ENCODE peak calls at places on chromosomes 2 and 18, in nine cellular contexts. U, D, I, A, B, K, O, C and Y are unnamed samples.

GRCh38 chr2:73089270-73090030 is 17.9 kb upstream of the SFXN5 start:
- DNase-seq in U (no peak), D (no peak), I (no peak), A (peak), B (peak), K (peak), O (no peak), C (peak), Y (no peak)

GRCh38 chr2:223247136-223247535 is 195.1 kb downstream of the KCNE4 start:
- DNase-seq in U (no peak), D (no peak), I (no peak), A (peak), B (peak), K (no peak), O (no peak), C (peak), Y (no peak)

GRCh38 chr2:201450910-201451329 is 338 bp downstream of the TRAK2 start:
- DNase-seq in U (no peak), D (no peak), I (no peak), A (no peak), B (peak), K (no peak), O (no peak), C (peak), Y (no peak)

GRCh38 chr2:86025229-86025820 is 80.4 kb downstream of the POLR1A start:
- DNase-seq in U (no peak), D (no peak), I (no peak), A (no peak), B (peak), K (no peak), O (no peak), C (peak), Y (no peak)

GRCh38 chr2:46181789-46182530 is 115.2 kb upstream of the EPAS1 start:
- DNase-seq in U (no peak), D (no peak), I (no peak), A (no peak), B (no peak), K (no peak), O (no peak), C (no peak), Y (peak)

GRCh38 chr2:190452433-190452832 is 44.3 kb downstream of the MFSD6 start:
- DNase-seq in U (no peak), D (no peak), I (no peak), A (no peak), B (no peak), K (no peak), O (no peak), C (no peak), Y (no peak)

GRCh38 chr2:17538844-17539554 is 1.5 kb upstream of the VSNL1 start:
- DNase-seq in U (no peak), D (no peak), I (no peak), A (peak), B (no peak), K (no peak), O (peak), C (peak), Y (no peak)

GRCh38 chr18:7090771-7091170 is 26.8 kb downstream of the LAMA1 start:
- DNase-seq in U (no peak), D (no peak), I (no peak), A (no peak), B (no peak), K (no peak), O (no peak), C (no peak), Y (no peak)

GRCh38 chr2:182435754-182436153 is 8.9 kb upstream of the PDE1A start:
- DNase-seq in U (no peak), D (no peak), I (no peak), A (no peak), B (no peak), K (no peak), O (no peak), C (peak), Y (no peak)

GRCh38 chr2:166270376-166270775 is 105.4 kb downstream of the SCN9A start:
- DNase-seq in U (no peak), D (no peak), I (no peak), A (no peak), B (no peak), K (no peak), O (no peak), C (no peak), Y (no peak)

GRCh38 chr18:39453882-39454281 is 1888.3 kb upstream of the CELF4 start:
- DNase-seq in U (no peak), D (no peak), I (no peak), A (peak), B (peak), K (peak), O (no peak), C (peak), Y (no peak)

GRCh38 chr2:101622633-101623521 is 74.6 kb upstream of the MAP4K4 start:
- DNase-seq in U (peak), D (peak), I (peak), A (no peak), B (no peak), K (no peak), O (peak), C (no peak), Y (no peak)

GRCh38 chr2:8327371-8328100 is 354.3 kb upstream of the ID2 start:
- DNase-seq in U (no peak), D (no peak), I (no peak), A (no peak), B (no peak), K (no peak), O (no peak), C (no peak), Y (no peak)

GRCh38 chr2:204315236-204315662 is 230.0 kb upstream of the PARD3B start:
- DNase-seq in U (no peak), D (no peak), I (no peak), A (peak), B (no peak), K (no peak), O (no peak), C (no peak), Y (no peak)

GRCh38 chr18:9366126-9366714 is 31.6 kb downstream of the TWSG1 start:
- DNase-seq in U (no peak), D (no peak), I (no peak), A (peak), B (peak), K (no peak), O (no peak), C (peak), Y (no peak)

GRCh38 chr2:74513605-74514367 is 464 bp upstream of the TLX2 start:
- DNase-seq in U (no peak), D (peak), I (no peak), A (no peak), B (no peak), K (no peak), O (peak), C (no peak), Y (peak)

GRCh38 chr2:75462714-75463113 is 98.0 kb downstream of the EVA1A start:
- DNase-seq in U (no peak), D (no peak), I (no peak), A (no peak), B (no peak), K (no peak), O (no peak), C (no peak), Y (no peak)

GRCh38 chr2:157433335-157433890 is 10.5 kb downstream of the CYTIP start:
- DNase-seq in U (no peak), D (no peak), I (no peak), A (no peak), B (no peak), K (no peak), O (no peak), C (no peak), Y (no peak)

GRCh38 chr2:177727577-177728351 is 335.2 kb downstream of the AGPS start:
- DNase-seq in U (no peak), D (no peak), I (no peak), A (no peak), B (no peak), K (no peak), O (no peak), C (no peak), Y (no peak)

GRCh38 chr2:28627722-28628480 is 123.7 kb upstream of the PPP1CB start:
- DNase-seq in U (no peak), D (no peak), I (no peak), A (peak), B (no peak), K (no peak), O (no peak), C (no peak), Y (peak)

GRCh38 chr2:159446201-159446600 is 159.7 kb upstream of the WDSUB1 start:
- DNase-seq in U (no peak), D (no peak), I (no peak), A (no peak), B (no peak), K (no peak), O (no peak), C (no peak), Y (no peak)

GRCh38 chr2:17303054-17303453 is 215.2 kb downstream of the RAD51AP2 start:
- DNase-seq in U (no peak), D (no peak), I (no peak), A (peak), B (no peak), K (no peak), O (no peak), C (peak), Y (no peak)

GRCh38 chr2:101768480-101769077 is 71.1 kb downstream of the MAP4K4 start:
- DNase-seq in U (no peak), D (no peak), I (no peak), A (no peak), B (no peak), K (no peak), O (no peak), C (no peak), Y (no peak)

GRCh38 chr18:49619792-49620191 is 57.9 kb downstream of the LIPG start:
- DNase-seq in U (no peak), D (no peak), I (no peak), A (no peak), B (no peak), K (no peak), O (no peak), C (peak), Y (no peak)

GRCh38 chr2:30775833-30776232 is 31.4 kb downstream of the CAPN13 start:
- DNase-seq in U (no peak), D (peak), I (no peak), A (no peak), B (no peak), K (no peak), O (no peak), C (no peak), Y (no peak)

GRCh38 chr2:54310961-54311360 is 54.9 kb upstream of the TSPYL6 start:
- DNase-seq in U (no peak), D (no peak), I (no peak), A (no peak), B (no peak), K (no peak), O (no peak), C (no peak), Y (no peak)

GRCh38 chr2:56754066-56754615 is 570.4 kb downstream of the CCDC85A start:
- DNase-seq in U (no peak), D (no peak), I (no peak), A (no peak), B (no peak), K (no peak), O (no peak), C (no peak), Y (no peak)

GRCh38 chr2:19361325-19361990 is 3.0 kb upstream of the OSR1 start:
- DNase-seq in U (no peak), D (no peak), I (no peak), A (peak), B (no peak), K (no peak), O (peak), C (peak), Y (peak)

GRCh38 chr2:186603208-186603765 is 13.4 kb downstream of the ITGAV start:
- DNase-seq in U (no peak), D (no peak), I (no peak), A (peak), B (no peak), K (no peak), O (no peak), C (no peak), Y (no peak)

GRCh38 chr18:48404707-48405106 is 4.5 kb downstream of the ZBTB7C start:
- DNase-seq in U (no peak), D (no peak), I (no peak), A (peak), B (no peak), K (no peak), O (no peak), C (no peak), Y (no peak)

GRCh38 chr18:75407468-75408437 is 19.8 kb downstream of the SMIM21 start:
- DNase-seq in U (no peak), D (no peak), I (no peak), A (peak), B (no peak), K (no peak), O (no peak), C (no peak), Y (no peak)

GRCh38 chr2:31736695-31737454 is 156.1 kb upstream of the SRD5A2 start:
- DNase-seq in U (no peak), D (no peak), I (no peak), A (no peak), B (no peak), K (no peak), O (no peak), C (no peak), Y (no peak)

GRCh38 chr2:235827585-235827992 is 333.7 kb downstream of the AGAP1 start:
- DNase-seq in U (no peak), D (no peak), I (no peak), A (peak), B (peak), K (peak), O (no peak), C (peak), Y (no peak)

GRCh38 chr2:132438650-132439030 is 22.0 kb downstream of the GPR39 start:
- DNase-seq in U (no peak), D (no peak), I (no peak), A (peak), B (peak), K (peak), O (no peak), C (peak), Y (no peak)

GRCh38 chr2:200781626-200782025 is 30.1 kb upstream of the BZW1 start:
- DNase-seq in U (no peak), D (no peak), I (no peak), A (no peak), B (no peak), K (no peak), O (no peak), C (no peak), Y (no peak)

GRCh38 chr18:79947054-79947755 is 4.2 kb downstream of the SLC66A2 start:
- DNase-seq in U (no peak), D (no peak), I (no peak), A (no peak), B (no peak), K (no peak), O (no peak), C (no peak), Y (peak)